ENCODE peak calls at places on chromosomes 12 and 14, in seven cellular contexts. A is right atrium auricular region, B is IMR-90, V is NB4, H is upper lobe of left lung, G is tibial nerve, I is HL-60. S is an unnamed sample.

GRCh38 chr14:93964281-93964680 is 12.1 kb downstream of the ASB2 start:
- DNase-seq in A (no peak), B (no peak), V (no peak), H (no peak), G (no peak), I (no peak), S (no peak)

GRCh38 chr14:51094282-51094821 is 553 bp downstream of the TRIM9 start:
- DNase-seq in A (no peak), B (no peak), V (peak; percentile 43), H (peak; percentile 83), G (no peak), I (no peak), S (no peak)

GRCh38 chr12:62757048-62757447 is 177.9 kb downstream of the PPM1H start:
- DNase-seq in A (no peak), B (no peak), V (no peak), H (no peak), G (no peak), I (no peak), S (no peak)

GRCh38 chr12:59403259-59403932 is 192.4 kb upstream of the SLC16A7 start:
- DNase-seq in A (no peak), B (peak; percentile 75), V (peak; percentile 69), H (no peak), G (peak; percentile 79), I (no peak), S (peak; percentile 59)

GRCh38 chr12:118219772-118220171 is 83.8 kb downstream of the PEBP1 start:
- DNase-seq in A (no peak), B (no peak), V (no peak), H (no peak), G (no peak), I (no peak), S (no peak)

GRCh38 chr12:49706351-49707126 is 666 bp downstream of the FMNL3 start:
- DNase-seq in A (peak; percentile 59), B (peak; percentile 47), V (peak; percentile 36), H (no peak), G (no peak), I (no peak), S (no peak)

GRCh38 chr12:51240971-51241370 is 2.3 kb downstream of the DAZAP2 start:
- DNase-seq in A (no peak), B (peak; percentile 83), V (no peak), H (no peak), G (no peak), I (no peak), S (no peak)

GRCh38 chr12:48924617-48925217 is 575 bp downstream of the FKBP11 start:
- DNase-seq in A (no peak), B (peak; percentile 46), V (no peak), H (peak; percentile 92), G (peak; percentile 25), I (no peak), S (no peak)

GRCh38 chr14:77607741-77608302 is 8.6 kb downstream of the SPTLC2 start:
- DNase-seq in A (no peak), B (no peak), V (peak; percentile 19), H (no peak), G (no peak), I (no peak), S (no peak)

GRCh38 chr14:24139272-24139934 is 2.0 kb downstream of the EMC9 start:
- DNase-seq in A (no peak), B (no peak), V (no peak), H (no peak), G (no peak), I (no peak), S (no peak)

GRCh38 chr14:43793579-43793978 is 713.5 kb downstream of the FSCB start:
- DNase-seq in A (no peak), B (no peak), V (no peak), H (no peak), G (no peak), I (no peak), S (no peak)

GRCh38 chr12:79482323-79482722 is 208.4 kb downstream of the PAWR start:
- DNase-seq in A (no peak), B (no peak), V (no peak), H (no peak), G (no peak), I (no peak), S (no peak)

GRCh38 chr12:118514297-118514696 is 137.9 kb downstream of the SUDS3 start:
- DNase-seq in A (no peak), B (no peak), V (no peak), H (no peak), G (no peak), I (no peak), S (no peak)

GRCh38 chr12:106147956-106148355 is 9.2 kb upstream of the NUAK1 start:
- DNase-seq in A (peak; percentile 82), B (no peak), V (no peak), H (peak; percentile 84), G (no peak), I (no peak), S (no peak)

GRCh38 chr14:32078030-32078793 is 1.1 kb downstream of the ARHGAP5 start:
- DNase-seq in A (peak; percentile 63), B (peak; percentile 24), V (peak; percentile 21), H (peak; percentile 87), G (peak; percentile 47), I (no peak), S (no peak)

GRCh38 chr12:93163260-93164036 is 214.3 kb upstream of the NUDT4 start:
- DNase-seq in A (no peak), B (peak; percentile 91), V (no peak), H (no peak), G (no peak), I (no peak), S (peak; percentile 79)

GRCh38 chr12:91704446-91704845 is 441.2 kb downstream of the BTG1 start:
- DNase-seq in A (no peak), B (peak; percentile 19), V (no peak), H (no peak), G (no peak), I (no peak), S (no peak)

DNA sequence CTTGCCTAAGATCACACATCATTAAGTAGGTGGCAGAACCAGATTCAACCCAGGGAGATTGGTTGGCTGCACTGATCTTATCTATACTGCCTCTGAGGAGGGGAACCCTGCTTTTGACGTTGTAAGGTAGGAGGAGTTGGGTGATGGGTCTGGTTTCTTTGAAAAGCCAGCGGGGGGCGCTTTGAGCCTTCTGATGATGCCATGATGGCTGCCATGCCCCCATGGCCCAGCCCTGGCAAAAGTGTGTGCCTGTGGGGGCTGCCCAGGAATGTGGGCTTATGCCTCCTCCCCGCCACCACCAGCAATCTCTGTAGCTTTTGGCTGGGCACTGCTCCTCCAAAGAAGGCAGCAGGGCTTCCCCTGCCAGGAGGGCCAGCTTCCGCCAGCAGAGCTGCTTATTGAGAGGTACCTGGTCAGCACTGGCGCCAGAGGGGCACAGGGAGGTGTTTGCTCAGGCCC is 224.3 kb downstream of the SLC41A2 start:
- DNase-seq in A (no peak), B (no peak), V (peak; percentile 62), H (peak; percentile 50), G (no peak), I (no peak), S (no peak)
- TF ChIP-seq CTCF in A (peak; percentile 14), B (peak; percentile 16), V (peak; percentile 27), H (peak; percentile 27), G (no peak), I (no peak), S (no peak)

DNA sequence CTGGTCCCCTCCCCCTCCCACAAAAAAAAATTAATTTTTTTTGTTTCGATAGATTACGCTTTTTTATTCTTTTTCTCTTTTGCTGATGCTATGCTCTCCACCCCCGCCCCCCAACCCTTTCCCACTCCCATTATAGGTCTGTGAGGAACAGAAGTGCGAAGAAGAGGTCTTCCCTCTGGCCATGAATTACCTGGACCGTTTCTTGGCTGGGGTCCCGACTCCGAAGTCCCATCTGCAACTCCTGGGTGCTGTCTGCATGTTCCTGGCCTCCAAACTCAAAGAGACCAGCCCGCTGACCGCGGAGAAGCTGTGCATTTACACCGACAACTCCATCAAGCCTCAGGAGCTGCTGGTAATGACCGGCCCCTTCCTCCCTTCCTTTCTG is 2.3 kb downstream of the CCND2 start:
- DNase-seq in A (no peak), B (no peak), V (no peak), H (no peak), G (no peak), I (no peak), S (no peak)
- H3K4me3 ChIP-seq in A (peak overlapping the region; percentile 84), B (peak overlapping the region; percentile 56), V (peak overlapping the region; percentile 93), H (peak overlapping the region; percentile 62), G (peak overlapping the region; percentile 71), I (no peak overlapping the region), S (no peak overlapping the region)

GRCh38 chr12:5433081-5433839 is 1.4 kb downstream of the NTF3 start:
- DNase-seq in A (no peak), B (peak; percentile 63), V (no peak), H (peak; percentile 68), G (no peak), I (no peak), S (no peak)
- TF ChIP-seq CTCF in A (no peak), B (peak; percentile 5), V (no peak), H (no peak), G (no peak), I (no peak), S (peak; percentile 32)

DNA sequence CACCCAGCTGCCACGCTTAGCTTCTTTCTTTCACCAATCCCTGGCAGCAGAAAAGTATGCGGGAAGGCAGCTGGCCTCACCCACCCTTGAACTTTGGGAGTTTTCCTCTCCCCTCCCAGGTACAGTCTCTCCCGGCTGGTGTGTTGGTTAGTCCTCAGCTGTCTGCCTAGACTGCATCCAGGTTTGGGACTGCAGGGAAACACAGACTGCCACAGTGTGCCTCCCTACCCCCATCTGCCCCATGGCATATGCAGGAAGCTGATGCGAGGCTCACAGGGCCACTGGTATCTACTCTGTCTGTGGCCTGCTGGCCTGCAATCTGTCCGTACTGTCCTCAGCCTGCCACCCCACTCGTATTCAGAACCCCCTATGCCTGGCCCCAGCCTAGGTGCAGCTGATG is 2.1 kb downstream of the CD9 start:
- DNase-seq in A (no peak), B (no peak), V (no peak), H (no peak), G (no peak), I (no peak), S (no peak)
- H3K4me3 ChIP-seq in A (peak overlapping the region; percentile 88), B (no peak overlapping the region), V (no peak overlapping the region), H (peak overlapping the region; percentile 67), G (peak overlapping the region; percentile 86), I (no peak overlapping the region), S (no peak overlapping the region)

GRCh38 chr14:106562451-106562850 is 1036.1 kb downstream of the TMEM121 start:
- DNase-seq in A (no peak), B (no peak), V (no peak), H (no peak), G (no peak), I (no peak), S (no peak)

GRCh38 chr14:106551265-106551664 is 1024.9 kb downstream of the TMEM121 start:
- DNase-seq in A (no peak), B (no peak), V (peak; percentile 24), H (no peak), G (no peak), I (no peak), S (no peak)

GRCh38 chr14:106556665-106557289 is 1030.4 kb downstream of the TMEM121 start:
- DNase-seq in A (no peak), B (no peak), V (peak; percentile 51), H (peak; percentile 92), G (peak; percentile 11), I (peak; percentile 6), S (no peak)
- TF ChIP-seq CTCF in A (peak; percentile 57), B (no peak), V (peak; percentile 72), H (peak; percentile 39), G (no peak), I (peak; percentile 55), S (no peak)

DNA sequence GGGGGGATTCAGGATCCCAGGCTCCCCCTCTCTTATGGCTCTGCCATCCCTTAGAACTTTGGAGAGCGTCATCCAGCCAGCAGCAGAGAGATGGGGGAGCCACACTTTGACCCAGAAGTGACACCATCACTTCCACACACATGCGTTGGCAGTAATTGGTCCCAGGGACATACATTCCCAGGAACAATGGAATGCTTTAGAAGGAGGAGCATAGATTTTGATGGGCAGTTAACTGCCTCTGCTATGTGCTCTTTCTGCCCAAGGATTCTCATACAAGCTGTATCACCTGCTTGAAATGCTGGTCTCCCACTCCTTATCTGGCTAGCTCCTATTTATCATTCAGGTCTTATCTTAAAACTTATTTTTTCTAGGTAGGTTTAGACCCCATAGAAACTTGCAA is 109.0 kb upstream of the RPH3A start:
- DNase-seq in A (no peak), B (no peak), V (no peak), H (no peak), G (no peak), I (no peak), S (no peak)
- H3K4me3 ChIP-seq in A (no peak overlapping the region), B (no peak overlapping the region), V (no peak overlapping the region), H (no peak overlapping the region), G (no peak overlapping the region), I (no peak overlapping the region), S (no peak overlapping the region)

S was measured in AG09309.